ENCODE peak calls at places on chromosomes 3 and 15, in eight cellular contexts. One of them, this sample, is unnamed.

GRCh38 chr3:10505050-10505790 is at the start of gene ATP2B2:
- DNase-seq in ovary: no peak
- DNase-seq in left ventricle myocardium superior: no peak
- DNase-seq in A549: peak; percentile 22
- DNase-seq in activated CD8-positive, alpha-beta memory T cell treated with anti-CD3 and anti-CD28 coated beads, Interleukin-2, amount 50 U/mL, for 4 hours: no peak
- DNase-seq in hippocampal formation: peak; percentile 13
- DNase-seq in activated gamma-delta T cell treated with Interleukin-2 at 50 U/mL for 16 hours: peak; percentile 14
- DNase-seq in non-pigmented ciliary epithelial cell: no peak
- DNase-seq in this sample: no peak

GRCh38 chr3:129559565-129560079 is 16.6 kb downstream of the H1-8 start:
- DNase-seq in non-pigmented ciliary epithelial cell: no peak
- DNase-seq in A549: no peak
- DNase-seq in activated gamma-delta T cell treated with Interleukin-2 at 50 U/mL for 16 hours: no peak
- DNase-seq in hippocampal formation: no peak
- DNase-seq in activated CD8-positive, alpha-beta memory T cell treated with anti-CD3 and anti-CD28 coated beads, Interleukin-2, amount 50 U/mL, for 4 hours: no peak
- DNase-seq in left ventricle myocardium superior: no peak
- DNase-seq in ovary: no peak
- DNase-seq in this sample: no peak

GRCh38 chr15:69854521-69855171 is 243.1 kb downstream of the TLE3 start:
- DNase-seq in activated gamma-delta T cell treated with Interleukin-2 at 50 U/mL for 16 hours: no peak
- DNase-seq in A549: no peak
- DNase-seq in ovary: no peak
- DNase-seq in left ventricle myocardium superior: no peak
- DNase-seq in hippocampal formation: no peak
- DNase-seq in non-pigmented ciliary epithelial cell: peak; percentile 81
- DNase-seq in activated CD8-positive, alpha-beta memory T cell treated with anti-CD3 and anti-CD28 coated beads, Interleukin-2, amount 50 U/mL, for 4 hours: no peak
- DNase-seq in this sample: no peak

GRCh38 chr3:72968280-72968679 is 28.3 kb upstream of the PPP4R2 start:
- DNase-seq in activated CD8-positive, alpha-beta memory T cell treated with anti-CD3 and anti-CD28 coated beads, Interleukin-2, amount 50 U/mL, for 4 hours: no peak
- DNase-seq in ovary: no peak
- DNase-seq in activated gamma-delta T cell treated with Interleukin-2 at 50 U/mL for 16 hours: no peak
- DNase-seq in left ventricle myocardium superior: no peak
- DNase-seq in A549: no peak
- DNase-seq in non-pigmented ciliary epithelial cell: no peak
- DNase-seq in hippocampal formation: no peak
- DNase-seq in this sample: no peak

GRCh38 chr15:29699791-29700190 is 122.5 kb downstream of the TJP1 start:
- DNase-seq in ovary: no peak
- DNase-seq in hippocampal formation: no peak
- DNase-seq in activated gamma-delta T cell treated with Interleukin-2 at 50 U/mL for 16 hours: no peak
- DNase-seq in activated CD8-positive, alpha-beta memory T cell treated with anti-CD3 and anti-CD28 coated beads, Interleukin-2, amount 50 U/mL, for 4 hours: no peak
- DNase-seq in A549: no peak
- DNase-seq in left ventricle myocardium superior: no peak
- DNase-seq in non-pigmented ciliary epithelial cell: no peak
- DNase-seq in this sample: no peak

GRCh38 chr15:57932348-57932747 is 133.2 kb downstream of the ALDH1A2 start:
- DNase-seq in activated gamma-delta T cell treated with Interleukin-2 at 50 U/mL for 16 hours: no peak
- DNase-seq in activated CD8-positive, alpha-beta memory T cell treated with anti-CD3 and anti-CD28 coated beads, Interleukin-2, amount 50 U/mL, for 4 hours: no peak
- DNase-seq in left ventricle myocardium superior: no peak
- DNase-seq in non-pigmented ciliary epithelial cell: no peak
- DNase-seq in hippocampal formation: no peak
- DNase-seq in A549: no peak
- DNase-seq in ovary: no peak
- DNase-seq in this sample: no peak

GRCh38 chr3:146166450-146167222 is 5.7 kb upstream of the PLOD2 start:
- DNase-seq in non-pigmented ciliary epithelial cell: peak; percentile 60
- DNase-seq in left ventricle myocardium superior: no peak
- DNase-seq in A549: no peak
- DNase-seq in activated CD8-positive, alpha-beta memory T cell treated with anti-CD3 and anti-CD28 coated beads, Interleukin-2, amount 50 U/mL, for 4 hours: no peak
- DNase-seq in hippocampal formation: no peak
- DNase-seq in activated gamma-delta T cell treated with Interleukin-2 at 50 U/mL for 16 hours: no peak
- DNase-seq in ovary: no peak
- DNase-seq in this sample: no peak

GRCh38 chr15:63124506-63124905 is 2.8 kb downstream of the LACTB start:
- DNase-seq in non-pigmented ciliary epithelial cell: no peak
- DNase-seq in activated gamma-delta T cell treated with Interleukin-2 at 50 U/mL for 16 hours: no peak
- DNase-seq in activated CD8-positive, alpha-beta memory T cell treated with anti-CD3 and anti-CD28 coated beads, Interleukin-2, amount 50 U/mL, for 4 hours: no peak
- DNase-seq in ovary: no peak
- DNase-seq in A549: no peak
- DNase-seq in left ventricle myocardium superior: no peak
- DNase-seq in hippocampal formation: no peak
- DNase-seq in this sample: no peak

GRCh38 chr3:177529716-177530335 is 332.5 kb upstream of the TBL1XR1 start:
- DNase-seq in left ventricle myocardium superior: no peak
- DNase-seq in hippocampal formation: no peak
- DNase-seq in ovary: no peak
- DNase-seq in non-pigmented ciliary epithelial cell: no peak
- DNase-seq in activated gamma-delta T cell treated with Interleukin-2 at 50 U/mL for 16 hours: no peak
- DNase-seq in A549: no peak
- DNase-seq in activated CD8-positive, alpha-beta memory T cell treated with anti-CD3 and anti-CD28 coated beads, Interleukin-2, amount 50 U/mL, for 4 hours: no peak
- DNase-seq in this sample: no peak

GRCh38 chr3:194028434-194029004 is 107.4 kb upstream of the HES1 start:
- DNase-seq in ovary: no peak
- DNase-seq in non-pigmented ciliary epithelial cell: no peak
- DNase-seq in left ventricle myocardium superior: no peak
- DNase-seq in A549: no peak
- DNase-seq in hippocampal formation: no peak
- DNase-seq in activated gamma-delta T cell treated with Interleukin-2 at 50 U/mL for 16 hours: no peak
- DNase-seq in activated CD8-positive, alpha-beta memory T cell treated with anti-CD3 and anti-CD28 coated beads, Interleukin-2, amount 50 U/mL, for 4 hours: no peak
- DNase-seq in this sample: no peak

GRCh38 chr15:40081691-40082194 is 26.9 kb downstream of the BMF start:
- DNase-seq in non-pigmented ciliary epithelial cell: no peak
- DNase-seq in left ventricle myocardium superior: peak; percentile 84
- DNase-seq in hippocampal formation: peak; percentile 82
- DNase-seq in activated CD8-positive, alpha-beta memory T cell treated with anti-CD3 and anti-CD28 coated beads, Interleukin-2, amount 50 U/mL, for 4 hours: no peak
- DNase-seq in activated gamma-delta T cell treated with Interleukin-2 at 50 U/mL for 16 hours: no peak
- DNase-seq in ovary: peak; percentile 76
- DNase-seq in A549: no peak
- DNase-seq in this sample: no peak

GRCh38 chr15:57655809-57656208 is 50.7 kb upstream of the POLR2M start:
- DNase-seq in non-pigmented ciliary epithelial cell: no peak
- DNase-seq in hippocampal formation: no peak
- DNase-seq in activated gamma-delta T cell treated with Interleukin-2 at 50 U/mL for 16 hours: no peak
- DNase-seq in A549: no peak
- DNase-seq in ovary: no peak
- DNase-seq in activated CD8-positive, alpha-beta memory T cell treated with anti-CD3 and anti-CD28 coated beads, Interleukin-2, amount 50 U/mL, for 4 hours: no peak
- DNase-seq in left ventricle myocardium superior: no peak
- DNase-seq in this sample: no peak

GRCh38 chr15:32884136-32884535 is 166.3 kb downstream of the GREM1 start:
- DNase-seq in A549: no peak
- DNase-seq in hippocampal formation: no peak
- DNase-seq in ovary: no peak
- DNase-seq in left ventricle myocardium superior: no peak
- DNase-seq in activated gamma-delta T cell treated with Interleukin-2 at 50 U/mL for 16 hours: no peak
- DNase-seq in activated CD8-positive, alpha-beta memory T cell treated with anti-CD3 and anti-CD28 coated beads, Interleukin-2, amount 50 U/mL, for 4 hours: no peak
- DNase-seq in non-pigmented ciliary epithelial cell: no peak
- DNase-seq in this sample: no peak

GRCh38 chr15:47506543-47507090 is 210.7 kb upstream of the SEMA6D start:
- DNase-seq in left ventricle myocardium superior: no peak
- DNase-seq in non-pigmented ciliary epithelial cell: no peak
- DNase-seq in activated CD8-positive, alpha-beta memory T cell treated with anti-CD3 and anti-CD28 coated beads, Interleukin-2, amount 50 U/mL, for 4 hours: no peak
- DNase-seq in A549: no peak
- DNase-seq in ovary: no peak
- DNase-seq in activated gamma-delta T cell treated with Interleukin-2 at 50 U/mL for 16 hours: no peak
- DNase-seq in hippocampal formation: no peak
- DNase-seq in this sample: no peak

GRCh38 chr3:6018456-6018855 is 830.9 kb downstream of the EDEM1 start:
- DNase-seq in hippocampal formation: no peak
- DNase-seq in A549: no peak
- DNase-seq in non-pigmented ciliary epithelial cell: no peak
- DNase-seq in ovary: no peak
- DNase-seq in activated CD8-positive, alpha-beta memory T cell treated with anti-CD3 and anti-CD28 coated beads, Interleukin-2, amount 50 U/mL, for 4 hours: no peak
- DNase-seq in activated gamma-delta T cell treated with Interleukin-2 at 50 U/mL for 16 hours: no peak
- DNase-seq in left ventricle myocardium superior: no peak
- DNase-seq in this sample: no peak

GRCh38 chr15:82950295-82950694 is 2.2 kb downstream of the HOMER2 start:
- DNase-seq in non-pigmented ciliary epithelial cell: no peak
- DNase-seq in ovary: no peak
- DNase-seq in activated CD8-positive, alpha-beta memory T cell treated with anti-CD3 and anti-CD28 coated beads, Interleukin-2, amount 50 U/mL, for 4 hours: no peak
- DNase-seq in hippocampal formation: no peak
- DNase-seq in activated gamma-delta T cell treated with Interleukin-2 at 50 U/mL for 16 hours: no peak
- DNase-seq in A549: no peak
- DNase-seq in left ventricle myocardium superior: no peak
- DNase-seq in this sample: no peak

GRCh38 chr15:61175024-61175423 is 54.1 kb downstream of the RORA start:
- DNase-seq in activated gamma-delta T cell treated with Interleukin-2 at 50 U/mL for 16 hours: no peak
- DNase-seq in ovary: no peak
- DNase-seq in left ventricle myocardium superior: no peak
- DNase-seq in non-pigmented ciliary epithelial cell: no peak
- DNase-seq in A549: no peak
- DNase-seq in hippocampal formation: no peak
- DNase-seq in activated CD8-positive, alpha-beta memory T cell treated with anti-CD3 and anti-CD28 coated beads, Interleukin-2, amount 50 U/mL, for 4 hours: no peak
- DNase-seq in this sample: no peak

GRCh38 chr15:68806220-68807105 is 14.2 kb downstream of the ANP32A start:
- DNase-seq in non-pigmented ciliary epithelial cell: no peak
- DNase-seq in left ventricle myocardium superior: no peak
- DNase-seq in ovary: no peak
- DNase-seq in hippocampal formation: peak; percentile 72
- DNase-seq in activated CD8-positive, alpha-beta memory T cell treated with anti-CD3 and anti-CD28 coated beads, Interleukin-2, amount 50 U/mL, for 4 hours: no peak
- DNase-seq in A549: no peak
- DNase-seq in activated gamma-delta T cell treated with Interleukin-2 at 50 U/mL for 16 hours: no peak
- DNase-seq in this sample: no peak

GRCh38 chr15:51878446-51879386 is 49.3 kb downstream of the TMOD3 start:
- DNase-seq in activated gamma-delta T cell treated with Interleukin-2 at 50 U/mL for 16 hours: no peak
- DNase-seq in non-pigmented ciliary epithelial cell: no peak
- DNase-seq in A549: no peak
- DNase-seq in ovary: no peak
- DNase-seq in activated CD8-positive, alpha-beta memory T cell treated with anti-CD3 and anti-CD28 coated beads, Interleukin-2, amount 50 U/mL, for 4 hours: no peak
- DNase-seq in left ventricle myocardium superior: no peak
- DNase-seq in hippocampal formation: no peak
- DNase-seq in this sample: no peak

GRCh38 chr15:94206463-94207167 is 24.7 kb upstream of the MCTP2 start:
- DNase-seq in A549: no peak
- DNase-seq in left ventricle myocardium superior: no peak
- DNase-seq in hippocampal formation: no peak
- DNase-seq in ovary: no peak
- DNase-seq in non-pigmented ciliary epithelial cell: peak; percentile 69
- DNase-seq in activated CD8-positive, alpha-beta memory T cell treated with anti-CD3 and anti-CD28 coated beads, Interleukin-2, amount 50 U/mL, for 4 hours: no peak
- DNase-seq in activated gamma-delta T cell treated with Interleukin-2 at 50 U/mL for 16 hours: no peak
- DNase-seq in this sample: peak; percentile 82

GRCh38 chr3:5014431-5014830 is 35.2 kb downstream of the BHLHE40 start:
- DNase-seq in activated CD8-positive, alpha-beta memory T cell treated with anti-CD3 and anti-CD28 coated beads, Interleukin-2, amount 50 U/mL, for 4 hours: no peak
- DNase-seq in ovary: no peak
- DNase-seq in activated gamma-delta T cell treated with Interleukin-2 at 50 U/mL for 16 hours: no peak
- DNase-seq in left ventricle myocardium superior: no peak
- DNase-seq in A549: no peak
- DNase-seq in hippocampal formation: no peak
- DNase-seq in non-pigmented ciliary epithelial cell: no peak
- DNase-seq in this sample: no peak

GRCh38 chr3:188003188-188004171 is 150.5 kb upstream of the LPP start:
- DNase-seq in A549: peak; percentile 12
- DNase-seq in hippocampal formation: no peak
- DNase-seq in left ventricle myocardium superior: no peak
- DNase-seq in activated gamma-delta T cell treated with Interleukin-2 at 50 U/mL for 16 hours: no peak
- DNase-seq in non-pigmented ciliary epithelial cell: no peak
- DNase-seq in ovary: no peak
- DNase-seq in activated CD8-positive, alpha-beta memory T cell treated with anti-CD3 and anti-CD28 coated beads, Interleukin-2, amount 50 U/mL, for 4 hours: no peak
- DNase-seq in this sample: no peak

GRCh38 chr15:75143738-75144334 is 57.8 kb upstream of the C15orf39 start:
- DNase-seq in A549: no peak
- DNase-seq in left ventricle myocardium superior: no peak
- DNase-seq in ovary: no peak
- DNase-seq in hippocampal formation: no peak
- DNase-seq in non-pigmented ciliary epithelial cell: no peak
- DNase-seq in activated CD8-positive, alpha-beta memory T cell treated with anti-CD3 and anti-CD28 coated beads, Interleukin-2, amount 50 U/mL, for 4 hours: no peak
- DNase-seq in activated gamma-delta T cell treated with Interleukin-2 at 50 U/mL for 16 hours: no peak
- DNase-seq in this sample: no peak

GRCh38 chr3:66827726-66828125 is 170.4 kb upstream of the KBTBD8 start:
- DNase-seq in non-pigmented ciliary epithelial cell: no peak
- DNase-seq in left ventricle myocardium superior: no peak
- DNase-seq in ovary: no peak
- DNase-seq in activated CD8-positive, alpha-beta memory T cell treated with anti-CD3 and anti-CD28 coated beads, Interleukin-2, amount 50 U/mL, for 4 hours: no peak
- DNase-seq in A549: no peak
- DNase-seq in activated gamma-delta T cell treated with Interleukin-2 at 50 U/mL for 16 hours: no peak
- DNase-seq in hippocampal formation: no peak
- DNase-seq in this sample: no peak

GRCh38 chr3:190269096-190269495 is 53.1 kb downstream of the CLDN1 start:
- DNase-seq in activated CD8-positive, alpha-beta memory T cell treated with anti-CD3 and anti-CD28 coated beads, Interleukin-2, amount 50 U/mL, for 4 hours: no peak
- DNase-seq in left ventricle myocardium superior: no peak
- DNase-seq in non-pigmented ciliary epithelial cell: no peak
- DNase-seq in A549: no peak
- DNase-seq in hippocampal formation: no peak
- DNase-seq in ovary: no peak
- DNase-seq in activated gamma-delta T cell treated with Interleukin-2 at 50 U/mL for 16 hours: no peak
- DNase-seq in this sample: no peak

GRCh38 chr3:168080022-168080421 is 15.7 kb downstream of the GOLIM4 start:
- DNase-seq in non-pigmented ciliary epithelial cell: no peak
- DNase-seq in hippocampal formation: no peak
- DNase-seq in ovary: no peak
- DNase-seq in left ventricle myocardium superior: no peak
- DNase-seq in activated gamma-delta T cell treated with Interleukin-2 at 50 U/mL for 16 hours: no peak
- DNase-seq in activated CD8-positive, alpha-beta memory T cell treated with anti-CD3 and anti-CD28 coated beads, Interleukin-2, amount 50 U/mL, for 4 hours: no peak
- DNase-seq in A549: no peak
- DNase-seq in this sample: no peak

GRCh38 chr3:18444597-18445420 is 19.7 kb upstream of the SATB1 start:
- DNase-seq in activated CD8-positive, alpha-beta memory T cell treated with anti-CD3 and anti-CD28 coated beads, Interleukin-2, amount 50 U/mL, for 4 hours: peak; percentile 77
- DNase-seq in A549: peak; percentile 65
- DNase-seq in ovary: peak; percentile 54
- DNase-seq in activated gamma-delta T cell treated with Interleukin-2 at 50 U/mL for 16 hours: peak; percentile 74
- DNase-seq in hippocampal formation: peak; percentile 51
- DNase-seq in left ventricle myocardium superior: peak; percentile 87
- DNase-seq in non-pigmented ciliary epithelial cell: no peak
- DNase-seq in this sample: peak; percentile 74

GRCh38 chr15:90266485-90266884 is 1.0 kb downstream of the NGRN start:
- DNase-seq in hippocampal formation: no peak
- DNase-seq in activated CD8-positive, alpha-beta memory T cell treated with anti-CD3 and anti-CD28 coated beads, Interleukin-2, amount 50 U/mL, for 4 hours: no peak
- DNase-seq in ovary: no peak
- DNase-seq in left ventricle myocardium superior: no peak
- DNase-seq in A549: no peak
- DNase-seq in activated gamma-delta T cell treated with Interleukin-2 at 50 U/mL for 16 hours: no peak
- DNase-seq in non-pigmented ciliary epithelial cell: no peak
- DNase-seq in this sample: no peak

GRCh38 chr3:901953-902778 is 190.7 kb upstream of the CNTN6 start:
- DNase-seq in ovary: no peak
- DNase-seq in activated gamma-delta T cell treated with Interleukin-2 at 50 U/mL for 16 hours: no peak
- DNase-seq in hippocampal formation: no peak
- DNase-seq in left ventricle myocardium superior: no peak
- DNase-seq in A549: peak; percentile 10
- DNase-seq in activated CD8-positive, alpha-beta memory T cell treated with anti-CD3 and anti-CD28 coated beads, Interleukin-2, amount 50 U/mL, for 4 hours: no peak
- DNase-seq in non-pigmented ciliary epithelial cell: no peak
- DNase-seq in this sample: no peak

GRCh38 chr3:185959609-185960517 is 22.0 kb upstream of the TRA2B start:
- DNase-seq in A549: peak; percentile 48
- DNase-seq in activated gamma-delta T cell treated with Interleukin-2 at 50 U/mL for 16 hours: no peak
- DNase-seq in activated CD8-positive, alpha-beta memory T cell treated with anti-CD3 and anti-CD28 coated beads, Interleukin-2, amount 50 U/mL, for 4 hours: no peak
- DNase-seq in ovary: no peak
- DNase-seq in left ventricle myocardium superior: no peak
- DNase-seq in non-pigmented ciliary epithelial cell: peak; percentile 75
- DNase-seq in hippocampal formation: no peak
- DNase-seq in this sample: no peak

GRCh38 chr3:169041677-169042171 is 621.8 kb downstream of the MECOM start:
- DNase-seq in activated CD8-positive, alpha-beta memory T cell treated with anti-CD3 and anti-CD28 coated beads, Interleukin-2, amount 50 U/mL, for 4 hours: no peak
- DNase-seq in A549: peak; percentile 15
- DNase-seq in activated gamma-delta T cell treated with Interleukin-2 at 50 U/mL for 16 hours: no peak
- DNase-seq in non-pigmented ciliary epithelial cell: no peak
- DNase-seq in ovary: no peak
- DNase-seq in left ventricle myocardium superior: no peak
- DNase-seq in hippocampal formation: no peak
- DNase-seq in this sample: no peak

GRCh38 chr15:89457086-89457485 is 39.3 kb downstream of the RHCG start:
- DNase-seq in activated gamma-delta T cell treated with Interleukin-2 at 50 U/mL for 16 hours: no peak
- DNase-seq in left ventricle myocardium superior: no peak
- DNase-seq in activated CD8-positive, alpha-beta memory T cell treated with anti-CD3 and anti-CD28 coated beads, Interleukin-2, amount 50 U/mL, for 4 hours: no peak
- DNase-seq in A549: peak; percentile 81
- DNase-seq in non-pigmented ciliary epithelial cell: no peak
- DNase-seq in hippocampal formation: no peak
- DNase-seq in ovary: no peak
- DNase-seq in this sample: no peak